ENCODE peak calls at places on chromosomes 13 and 19, in four cellular contexts. G is A549, P is GM12878, F is HepG2. U is an unnamed sample.

GRCh38 chr13:72788831-72789230 is 6.9 kb downstream of the PIBF1 start:
- DNase-seq in G (no peak), P (no peak), F (no peak), U (no peak)

GRCh38 chr19:54271106-54271505 is 9.8 kb downstream of the LILRB2 start:
- DNase-seq in G (no peak), P (no peak), F (no peak), U (no peak)

GRCh38 chr19:19146000-19146608 is 7.8 kb upstream of the TMEM161A start:
- DNase-seq in G (peak), P (no peak), F (peak), U (peak)

GRCh38 chr19:21135433-21135832 is 6.4 kb upstream of the ZNF431 start:
- DNase-seq in G (no peak), P (no peak), F (no peak), U (no peak)

GRCh38 chr19:51040151-51040550 is 5.3 kb upstream of the KLK12 start:
- DNase-seq in G (no peak), P (no peak), F (no peak), U (no peak)

GRCh38 chr13:81223784-81224501 is 883.0 kb upstream of the SPRY2 start:
- DNase-seq in G (no peak), P (no peak), F (no peak), U (no peak)

GRCh38 chr13:111393221-111393790 is 72.9 kb downstream of the TEX29 start:
- DNase-seq in G (no peak), P (no peak), F (no peak), U (no peak)

GRCh38 chr19:39408392-39409206 is 2.0 kb downstream of the ZFP36 start:
- DNase-seq in G (peak), P (no peak), F (no peak), U (no peak)

GRCh38 chr13:26895808-26896466 is 135.4 kb upstream of the GPR12 start:
- DNase-seq in G (no peak), P (no peak), F (no peak), U (no peak)

GRCh38 chr19:1266116-1266817 is 2.9 kb upstream of the CIRBP start:
- DNase-seq in G (peak), P (no peak), F (peak), U (peak)

GRCh38 chr19:1266818-1267440 is 2.2 kb upstream of the CIRBP start:
- DNase-seq in G (peak), P (no peak), F (no peak), U (no peak)

GRCh38 chr19:1265611-1266115 is 3.5 kb upstream of the CIRBP start:
- DNase-seq in G (peak), P (no peak), F (no peak), U (no peak)

GRCh38 chr19:1263198-1263597 is 5.9 kb upstream of the CIRBP start:
- DNase-seq in G (no peak), P (no peak), F (no peak), U (no peak)

DNA sequence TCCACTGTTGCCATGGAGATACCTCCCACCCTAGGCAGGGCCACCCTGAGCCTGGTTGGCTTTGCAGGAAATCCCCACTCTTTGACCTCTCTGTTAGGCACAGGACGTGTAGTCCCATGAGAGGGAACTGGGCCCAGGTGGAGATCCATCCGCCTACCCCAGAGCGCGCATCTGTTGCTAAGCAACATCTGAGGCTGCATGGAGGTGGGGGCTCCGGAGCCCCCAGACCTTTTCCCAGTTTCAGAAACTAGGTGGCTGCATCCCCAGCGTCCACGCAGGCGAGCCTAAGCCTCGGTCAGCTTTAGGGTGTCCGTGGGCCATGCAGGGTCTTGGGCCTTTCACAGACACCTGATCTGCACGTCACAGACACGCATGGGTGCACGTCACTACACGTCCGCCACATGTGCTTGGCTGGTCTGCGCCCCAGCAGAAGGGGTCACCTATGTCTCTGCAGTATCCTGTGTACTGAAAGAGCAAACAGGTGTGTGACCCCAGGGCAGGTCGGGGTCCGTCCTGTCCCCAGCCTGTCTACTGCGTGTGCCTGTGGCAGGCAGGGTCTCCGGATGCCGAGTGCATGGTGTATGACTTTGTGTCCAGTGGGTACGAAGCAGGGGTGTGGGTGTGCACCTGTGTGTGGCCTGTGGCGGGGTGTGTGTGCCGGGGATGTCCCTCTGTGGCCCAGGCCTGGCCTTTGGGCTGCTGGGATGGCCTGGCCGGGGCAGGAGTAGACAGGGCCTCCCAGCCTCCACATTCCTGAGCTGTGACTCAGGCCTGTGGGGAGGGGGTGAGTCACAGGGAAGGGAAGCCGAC is 4.1 kb upstream of the CIRBP start:
- DNase-seq in G (peak), P (no peak), F (peak), U (no peak)
- TF ChIP-seq CHD4 in G (no peak), P (no peak), F (no peak), U (no peak)

DNA sequence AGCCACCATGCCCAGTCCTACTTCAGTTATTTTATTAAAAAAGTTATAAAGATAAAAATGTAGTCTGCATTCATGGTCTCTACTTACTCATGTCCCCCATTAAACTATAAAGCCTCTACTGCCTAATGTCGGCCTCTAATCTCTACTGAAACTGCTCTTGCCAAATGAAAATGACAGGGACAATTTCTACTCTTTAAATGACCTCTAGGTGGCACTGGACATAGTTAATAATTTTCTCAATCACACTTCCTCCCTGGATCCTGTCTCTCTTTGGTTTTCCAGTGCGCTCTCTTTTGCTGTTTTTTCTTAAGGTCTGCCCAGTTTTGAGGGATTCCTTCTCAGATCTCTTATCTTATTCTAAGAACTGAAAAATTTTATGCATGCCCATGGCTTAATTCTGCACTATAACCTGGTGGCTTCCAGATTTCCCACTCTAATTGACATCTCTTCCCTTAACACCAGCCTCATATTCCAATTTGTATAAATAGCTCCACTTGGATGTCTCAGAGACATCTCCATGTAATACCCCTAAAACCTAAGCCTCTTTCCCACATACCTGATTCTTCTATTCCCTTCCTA is 54.3 kb downstream of the MTMR6 start:
- DNase-seq in G (peak), P (no peak), F (peak), U (peak)
- TF ChIP-seq CHD4 in G (no peak), P (no peak), F (no peak), U (no peak)

GRCh38 chr19:45517238-45517637 is 10.0 kb downstream of the VASP start:
- DNase-seq in G (no peak), P (no peak), F (no peak), U (no peak)
- TF ChIP-seq CHD4 in G (no peak), P (no peak), F (no peak), U (no peak)

GRCh38 chr19:42276284-42276683 is 7.2 kb downstream of the CIC start:
- DNase-seq in G (no peak), P (no peak), F (no peak), U (no peak)

GRCh38 chr19:42275517-42275916 is 6.5 kb downstream of the CIC start:
- DNase-seq in G (no peak), P (no peak), F (no peak), U (no peak)

GRCh38 chr19:42275103-42275502 is 6.1 kb downstream of the CIC start:
- DNase-seq in G (no peak), P (no peak), F (no peak), U (no peak)

GRCh38 chr19:42277821-42278809 is 9.1 kb downstream of the CIC start:
- DNase-seq in G (no peak), P (no peak), F (no peak), U (no peak)

GRCh38 chr19:42276821-42277220 is 7.8 kb downstream of the CIC start:
- DNase-seq in G (no peak), P (no peak), F (no peak), U (no peak)
- TF ChIP-seq CHD4 in G (no peak), P (no peak), F (no peak), U (no peak)